ENCODE peak calls at places on chromosomes 11 and 22, in five cellular contexts. G is WTC11; L is effector memory CD4-positive, alpha-beta T cell; X is trophoblast cell; N is activated naive CD8-positive, alpha-beta T cell treated with anti-CD3 and anti-CD28 coated beads, Interleukin-2, amount 10 ng/mL, durations not matched to agents 7 days and 5 days. P is an unnamed sample.
A peak's percentile ranks its signal among the peaks of the same experiment; 100 is the strongest.

GRCh38 chr11:67157691-67158090 is 38.6 kb downstream of the KDM2A start:
- DNase-seq in N (no peak), G (no peak), X (no peak), L (no peak), P (no peak)

GRCh38 chr11:14554959-14555358 is 34.8 kb upstream of the PSMA1 start:
- DNase-seq in L (no peak), X (no peak), G (no peak), N (no peak), P (no peak)

GRCh38 chr22:48832592-48832991 is 995.1 kb downstream of the BRD1 start:
- DNase-seq in N (no peak), L (no peak), X (no peak), G (no peak), P (no peak)

GRCh38 chr22:25697978-25698377 is 44.0 kb upstream of the MYO18B start:
- DNase-seq in L (no peak), G (no peak), X (no peak), N (no peak), P (no peak)

GRCh38 chr22:38176170-38176741 is 5.4 kb downstream of the PLA2G6 start:
- DNase-seq in X (peak; percentile 55), N (peak; percentile 35), L (peak; percentile 16), G (no peak), P (peak; percentile 98)

GRCh38 chr11:78564889-78565467 is 9.7 kb downstream of the NARS2 start:
- DNase-seq in N (no peak), X (no peak), G (no peak), L (no peak), P (no peak)

GRCh38 chr11:14775897-14776296 is 116.1 kb downstream of the CYP2R1 start:
- DNase-seq in N (no peak), L (no peak), X (no peak), G (no peak), P (no peak)

GRCh38 chr11:95888439-95888838 is 35.5 kb downstream of the MTMR2 start:
- DNase-seq in G (no peak), L (no peak), X (no peak), N (no peak), P (peak; percentile 30)

GRCh38 chr11:15991174-15991655 is 365.1 kb downstream of the SOX6 start:
- DNase-seq in G (no peak), X (no peak), L (no peak), N (no peak), P (no peak)

GRCh38 chr22:47022075-47022473 is 259.6 kb downstream of the TBC1D22A start:
- DNase-seq in G (no peak), X (no peak), L (no peak), N (no peak), P (peak; percentile 22)

GRCh38 chr11:78149646-78150045 is 10.2 kb upstream of the ALG8 start:
- DNase-seq in X (no peak), N (no peak), L (no peak), G (no peak), P (peak; percentile 87)

GRCh38 chr22:20803696-20804324 is 29.9 kb downstream of the SERPIND1 start:
- DNase-seq in N (peak; percentile 59), L (no peak), X (peak; percentile 69), G (peak; percentile 71), P (peak; percentile 44)

GRCh38 chr22:46006379-46007002 is 29.5 kb upstream of the WNT7B start:
- DNase-seq in X (peak; percentile 85), N (peak; percentile 93), G (peak; percentile 92), L (peak; percentile 64), P (peak; percentile 80)

GRCh38 chr11:120086651-120087050 is 51.3 kb downstream of the TRIM29 start:
- DNase-seq in X (no peak), N (no peak), L (no peak), G (no peak), P (no peak)

GRCh38 chr11:15141381-15141780 is 26.7 kb downstream of the INSC start:
- DNase-seq in N (no peak), G (no peak), X (no peak), L (no peak), P (no peak)

GRCh38 chr11:35389897-35390462 is 29.4 kb downstream of the SLC1A2 start:
- DNase-seq in N (no peak), L (no peak), G (no peak), X (peak; percentile 43), P (no peak)

GRCh38 chr11:69801513-69802335 is 17.5 kb downstream of the FGF3 start:
- DNase-seq in N (peak; percentile 54), L (no peak), X (peak; percentile 74), G (peak; percentile 95), P (no peak)

GRCh38 chr11:120127236-120127635 is 10.7 kb downstream of the TRIM29 start:
- DNase-seq in N (no peak), G (no peak), L (no peak), X (no peak), P (no peak)

GRCh38 chr11:121563900-121564822 is 111.4 kb upstream of the SORL1-AS1 start:
- DNase-seq in N (no peak), X (no peak), G (no peak), L (no peak), P (peak; percentile 33)

GRCh38 chr11:117300773-117301172 is 9.6 kb downstream of the BACE1-AS start:
- DNase-seq in X (no peak), G (no peak), N (no peak), L (no peak), P (no peak)

GRCh38 chr11:28673687-28674431 is 565.7 kb downstream of the METTL15 start:
- DNase-seq in N (no peak), X (no peak), L (no peak), G (no peak), P (peak; percentile 13)

GRCh38 chr11:57982763-57983162 is 40.9 kb upstream of the OR9Q1 start:
- DNase-seq in G (no peak), L (no peak), N (no peak), X (no peak), P (no peak)

GRCh38 chr11:45715398-45715797 is 50.0 kb upstream of the CHST1 start:
- DNase-seq in G (no peak), N (no peak), X (no peak), L (no peak), P (no peak)

GRCh38 chr11:70272009-70272408 is 1.5 kb downstream of the PPFIA1 start:
- DNase-seq in G (no peak), X (no peak), N (no peak), L (no peak), P (no peak)

GRCh38 chr22:21762712-21763581 is 27.4 kb upstream of the YPEL1 start:
- DNase-seq in N (no peak), L (peak; percentile 6), G (no peak), X (no peak), P (no peak)

GRCh38 chr11:35377262-35377661 is 42.1 kb downstream of the SLC1A2 start:
- DNase-seq in X (no peak), G (no peak), L (no peak), N (no peak), P (no peak)

GRCh38 chr11:44005956-44006355 is 41.8 kb upstream of the ACCSL start:
- DNase-seq in G (no peak), L (no peak), N (no peak), X (no peak), P (no peak)

GRCh38 chr11:30244255-30244654 is 13.4 kb downstream of the FSHB start:
- DNase-seq in L (no peak), N (no peak), G (no peak), X (no peak), P (peak; percentile 58)

GRCh38 chr11:10310301-10310841 is 5.5 kb downstream of the ADM start:
- DNase-seq in N (no peak), X (peak; percentile 70), G (no peak), L (no peak), P (peak; percentile 68)

GRCh38 chr11:118224512-118225180 is at the start of gene JAML:
- DNase-seq in N (peak; percentile 69), L (peak; percentile 56), G (no peak), X (no peak), P (no peak)

GRCh38 chr11:129533395-129533794 is 157.7 kb downstream of the BARX2 start:
- DNase-seq in X (no peak), N (no peak), G (no peak), L (no peak), P (no peak)